ENCODE peak calls at places on chromosomes 4 and X, in ten cellular contexts. L, W, Y, Q, D, R, Z, X, A and V are unnamed samples.

GRCh38 chr4:123110685-123111084 is 188.3 kb upstream of the NUDT6 start:
- DNase-seq in L (no peak), W (no peak), Y (no peak), Q (no peak), D (no peak), R (no peak), Z (no peak), X (no peak), A (peak), V (no peak)

GRCh38 chrX:84240848-84241565 is 53.0 kb upstream of the RPS6KA6 start:
- DNase-seq in L (no peak), W (no peak), Y (no peak), Q (no peak), D (no peak), R (no peak), Z (no peak), X (no peak), A (no peak), V (no peak)

GRCh38 chr4:158809611-158810486 is 41.0 kb downstream of the FNIP2 start:
- DNase-seq in L (no peak), W (peak), Y (peak), Q (peak), D (peak), R (no peak), Z (no peak), X (no peak), A (peak), V (no peak)

GRCh38 chr4:98446499-98447375 is 185.6 kb downstream of the RAP1GDS1 start:
- DNase-seq in L (no peak), W (peak), Y (peak), Q (no peak), D (peak), R (no peak), Z (no peak), X (no peak), A (no peak), V (no peak)

GRCh38 chr4:84632092-84632491 is 49.2 kb downstream of the CDS1 start:
- DNase-seq in L (no peak), W (no peak), Y (no peak), Q (no peak), D (no peak), R (no peak), Z (no peak), X (no peak), A (peak), V (no peak)

GRCh38 chr4:159107203-159107921 is 4.5 kb downstream of the RAPGEF2 start:
- DNase-seq in L (no peak), W (peak), Y (peak), Q (no peak), D (no peak), R (no peak), Z (no peak), X (no peak), A (peak), V (no peak)

GRCh38 chr4:65089666-65090065 is 580.6 kb downstream of the EPHA5 start:
- DNase-seq in L (no peak), W (no peak), Y (no peak), Q (peak), D (no peak), R (no peak), Z (no peak), X (peak), A (peak), V (no peak)

GRCh38 chr4:31929676-31930075 is 1209.5 kb downstream of the PCDH7 start:
- DNase-seq in L (no peak), W (no peak), Y (no peak), Q (no peak), D (no peak), R (no peak), Z (no peak), X (no peak), A (no peak), V (no peak)

GRCh38 chrX:3549442-3549875 is 164.0 kb downstream of the PRKX start:
- DNase-seq in L (no peak), W (no peak), Y (no peak), Q (peak), D (no peak), R (peak), Z (peak), X (peak), A (peak), V (no peak)

GRCh38 chr4:151951727-151952078 is 190.9 kb upstream of the GATB start:
- DNase-seq in L (no peak), W (no peak), Y (no peak), Q (no peak), D (no peak), R (no peak), Z (no peak), X (no peak), A (no peak), V (no peak)

GRCh38 chr4:144302704-144303536 is 162.4 kb upstream of the GYPA start:
- DNase-seq in L (no peak), W (no peak), Y (no peak), Q (no peak), D (no peak), R (no peak), Z (no peak), X (no peak), A (no peak), V (no peak)

GRCh38 chrX:10034740-10035260 is 67.6 kb downstream of the CLDN34 start:
- DNase-seq in L (no peak), W (no peak), Y (no peak), Q (no peak), D (no peak), R (no peak), Z (no peak), X (no peak), A (no peak), V (no peak)

GRCh38 chr4:24753519-24753918 is 41.9 kb upstream of the SOD3 start:
- DNase-seq in L (no peak), W (no peak), Y (no peak), Q (peak), D (no peak), R (no peak), Z (no peak), X (no peak), A (peak), V (no peak)

GRCh38 chrX:133215017-133215416 is 3.1 kb downstream of the TFDP3 start:
- DNase-seq in L (no peak), W (no peak), Y (peak), Q (no peak), D (no peak), R (no peak), Z (no peak), X (no peak), A (no peak), V (no peak)

GRCh38 chrX:103644125-103644524 is 15.3 kb downstream of the TCEAL1 start:
- DNase-seq in L (no peak), W (no peak), Y (no peak), Q (no peak), D (no peak), R (no peak), Z (no peak), X (no peak), A (no peak), V (no peak)

GRCh38 chr4:21470531-21470930 is 478.0 kb downstream of the KCNIP4 start:
- DNase-seq in L (no peak), W (no peak), Y (no peak), Q (no peak), D (no peak), R (no peak), Z (no peak), X (no peak), A (peak), V (no peak)

GRCh38 chrX:76428243-76429130 is 977 bp downstream of the MAGEE1 start:
- DNase-seq in L (peak), W (peak), Y (peak), Q (no peak), D (peak), R (peak), Z (peak), X (no peak), A (no peak), V (peak)

GRCh38 chr4:10115657-10116624 is 658 bp downstream of the WDR1 start:
- DNase-seq in L (peak), W (peak), Y (peak), Q (peak), D (peak), R (peak), Z (peak), X (peak), A (peak), V (peak)

GRCh38 chr4:178752954-178753525 is 1310.8 kb upstream of the AGA start:
- DNase-seq in L (no peak), W (no peak), Y (no peak), Q (no peak), D (no peak), R (no peak), Z (no peak), X (no peak), A (no peak), V (no peak)

GRCh38 chrX:136192839-136193414 is 45.6 kb downstream of the FHL1 start:
- DNase-seq in L (no peak), W (no peak), Y (no peak), Q (no peak), D (no peak), R (no peak), Z (no peak), X (no peak), A (peak), V (no peak)

GRCh38 chr4:19776929-19777328 is 474.8 kb upstream of the SLIT2 start:
- DNase-seq in L (no peak), W (no peak), Y (no peak), Q (no peak), D (no peak), R (no peak), Z (no peak), X (no peak), A (peak), V (no peak)

GRCh38 chr4:98166025-98166730 is 22.9 kb upstream of the STPG2 start:
- DNase-seq in L (peak), W (no peak), Y (no peak), Q (peak), D (no peak), R (peak), Z (no peak), X (no peak), A (peak), V (peak)

GRCh38 chrX:40007746-40008705 is 89.7 kb downstream of the BCOR start:
- DNase-seq in L (no peak), W (no peak), Y (no peak), Q (no peak), D (no peak), R (no peak), Z (no peak), X (no peak), A (no peak), V (no peak)

GRCh38 chr4:3388461-3389185 is 53.1 kb upstream of the HGFAC start:
- DNase-seq in L (no peak), W (no peak), Y (peak), Q (no peak), D (no peak), R (no peak), Z (no peak), X (no peak), A (peak), V (no peak)

GRCh38 chr4:183105092-183105491 is 6.0 kb downstream of the WWC2 start:
- DNase-seq in L (no peak), W (no peak), Y (no peak), Q (no peak), D (no peak), R (no peak), Z (no peak), X (no peak), A (no peak), V (no peak)

GRCh38 chr4:8013976-8014726 is 74.5 kb upstream of the AFAP1 start:
- DNase-seq in L (no peak), W (no peak), Y (no peak), Q (no peak), D (no peak), R (no peak), Z (no peak), X (no peak), A (no peak), V (no peak)

GRCh38 chrX:8823698-8824097 is 22.5 kb upstream of the FAM9A start:
- DNase-seq in L (no peak), W (no peak), Y (no peak), Q (no peak), D (no peak), R (no peak), Z (no peak), X (no peak), A (no peak), V (no peak)

GRCh38 chr4:38133711-38134480 is 173.7 kb downstream of the PTTG2 start:
- DNase-seq in L (no peak), W (no peak), Y (no peak), Q (no peak), D (no peak), R (no peak), Z (no peak), X (no peak), A (no peak), V (no peak)

GRCh38 chr4:127905029-127905428 is 24.3 kb downstream of the PLK4 start:
- DNase-seq in L (no peak), W (no peak), Y (no peak), Q (no peak), D (no peak), R (no peak), Z (no peak), X (no peak), A (no peak), V (no peak)

GRCh38 chr4:151034829-151035228 is 19.7 kb upstream of the LRBA start:
- DNase-seq in L (no peak), W (no peak), Y (no peak), Q (no peak), D (no peak), R (no peak), Z (no peak), X (no peak), A (no peak), V (no peak)

GRCh38 chr4:184664445-184665210 is 15.1 kb downstream of the PRIMPOL start:
- DNase-seq in L (no peak), W (no peak), Y (no peak), Q (peak), D (no peak), R (no peak), Z (no peak), X (no peak), A (peak), V (no peak)

GRCh38 chrX:920234-920799 is 289.7 kb downstream of the SHOX start:
- DNase-seq in L (peak), W (no peak), Y (no peak), Q (no peak), D (no peak), R (no peak), Z (peak), X (no peak), A (no peak), V (no peak)

GRCh38 chrX:134006484-134007161 is 21.2 kb upstream of the GPC3 start:
- DNase-seq in L (no peak), W (peak), Y (no peak), Q (no peak), D (no peak), R (no peak), Z (no peak), X (no peak), A (no peak), V (no peak)